ENCODE peak calls at places on chromosomes 5 and 9, in eight cellular contexts. T, R, L, F, A, J, S and X are unnamed samples.
A peak's percentile ranks its signal among the peaks of the same experiment; 100 is the strongest.

GRCh38 chr9:69326261-69326660 is 1.2 kb downstream of the ENTREP1 start:
- DNase-seq in T (no peak), R (no peak), L (peak; percentile 13), F (no peak), A (no peak), J (peak; percentile 9), S (peak; percentile 34), X (no peak)

GRCh38 chr9:136934247-136934646 is 10.3 kb downstream of the FBXW5 start:
- DNase-seq in T (no peak), R (no peak), L (no peak), F (no peak), A (no peak), J (no peak), S (no peak), X (no peak)

GRCh38 chr9:137721899-137722298 is 103.1 kb downstream of the EHMT1 start:
- DNase-seq in T (no peak), R (no peak), L (no peak), F (no peak), A (no peak), J (no peak), S (no peak), X (no peak)

GRCh38 chr9:5500441-5501235 is 9.7 kb upstream of the PDCD1LG2 start:
- DNase-seq in T (no peak), R (no peak), L (peak; percentile 30), F (no peak), A (peak; percentile 47), J (no peak), S (no peak), X (no peak)

GRCh38 chr5:82388186-82388585 is 110.0 kb upstream of the RPS23 start:
- DNase-seq in T (no peak), R (peak; percentile 43), L (no peak), F (no peak), A (no peak), J (no peak), S (no peak), X (no peak)

GRCh38 chr5:38265546-38266179 is 7.3 kb downstream of the EGFLAM start:
- DNase-seq in T (peak; percentile 82), R (peak; percentile 63), L (peak; percentile 67), F (peak; percentile 36), A (peak; percentile 86), J (peak; percentile 86), S (peak; percentile 88), X (peak; percentile 50)

GRCh38 chr9:6777218-6777902 is 19.6 kb downstream of the KDM4C start:
- DNase-seq in T (no peak), R (no peak), L (no peak), F (no peak), A (no peak), J (no peak), S (peak; percentile 90), X (no peak)

GRCh38 chr9:76158713-76159112 is 235.5 kb downstream of the RFK start:
- DNase-seq in T (no peak), R (no peak), L (no peak), F (no peak), A (no peak), J (no peak), S (no peak), X (no peak)

GRCh38 chr5:75514323-75514722 is 2.6 kb downstream of the POLK start:
- DNase-seq in T (no peak), R (no peak), L (no peak), F (no peak), A (no peak), J (no peak), S (no peak), X (no peak)

GRCh38 chr9:24245988-24246387 is 299.7 kb downstream of the IZUMO3 start:
- DNase-seq in T (peak; percentile 43), R (peak; percentile 65), L (peak; percentile 4), F (peak; percentile 26), A (peak; percentile 57), J (peak; percentile 35), S (peak; percentile 72), X (peak; percentile 32)

GRCh38 chr9:3708751-3709150 is 182.9 kb upstream of the RFX3 start:
- DNase-seq in T (no peak), R (peak; percentile 32), L (no peak), F (no peak), A (peak; percentile 75), J (no peak), S (no peak), X (no peak)

GRCh38 chr9:114898741-114899140 is 31.6 kb downstream of the TNFSF8 start:
- DNase-seq in T (no peak), R (no peak), L (no peak), F (peak; percentile 96), A (no peak), J (no peak), S (no peak), X (peak; percentile 90)

GRCh38 chr9:114121445-114122151 is 22.5 kb upstream of the KIF12 start:
- DNase-seq in T (no peak), R (no peak), L (no peak), F (no peak), A (no peak), J (no peak), S (no peak), X (no peak)

GRCh38 chr9:38018964-38019602 is 49.9 kb downstream of the SHB start:
- DNase-seq in T (peak; percentile 82), R (peak; percentile 95), L (no peak), F (no peak), A (peak; percentile 83), J (peak; percentile 78), S (no peak), X (no peak)

GRCh38 chr5:38722918-38723317 is 122.9 kb upstream of the OSMR start:
- DNase-seq in T (no peak), R (no peak), L (no peak), F (no peak), A (no peak), J (no peak), S (no peak), X (no peak)

GRCh38 chr5:61575103-61575502 is 243.0 kb downstream of the ZSWIM6 start:
- DNase-seq in T (peak; percentile 30), R (peak; percentile 69), L (peak; percentile 72), F (no peak), A (peak; percentile 16), J (peak; percentile 34), S (no peak), X (no peak)

GRCh38 chr5:31901807-31902530 is 263.0 kb downstream of the PDZD2 start:
- DNase-seq in T (no peak), R (no peak), L (no peak), F (no peak), A (no peak), J (no peak), S (no peak), X (no peak)

GRCh38 chr9:13023498-13023897 is 248.7 kb downstream of the LURAP1L start:
- DNase-seq in T (no peak), R (no peak), L (no peak), F (no peak), A (peak; percentile 89), J (no peak), S (no peak), X (no peak)

GRCh38 chr5:16727937-16728336 is 111.1 kb upstream of the RETREG1 start:
- DNase-seq in T (no peak), R (no peak), L (no peak), F (no peak), A (no peak), J (no peak), S (no peak), X (no peak)

DNA sequence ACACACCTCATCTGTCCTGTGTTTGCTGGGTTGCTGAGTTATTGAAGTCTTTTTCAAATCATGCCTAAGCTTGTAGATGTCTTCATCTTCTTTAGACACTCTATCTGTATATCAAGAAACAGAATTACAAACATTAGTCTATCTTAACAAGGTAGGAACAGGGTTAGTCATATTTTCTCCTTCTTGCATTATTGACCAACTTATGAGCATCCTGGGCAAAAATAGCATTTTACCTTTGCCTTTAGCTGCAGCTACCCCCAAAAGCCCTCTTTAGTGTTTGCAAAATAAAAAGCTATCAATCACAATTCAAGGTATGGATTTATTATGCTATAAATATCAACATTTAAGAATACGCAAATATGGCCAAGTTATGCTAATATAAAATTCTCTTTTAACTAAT is 3.4 kb downstream of the PLK2 start:
- DNase-seq in T (no peak), R (no peak), L (no peak), F (no peak), A (no peak), J (no peak), S (no peak), X (no peak)
- H3K4me2 ChIP-seq in T (peak overlapping the region; percentile 92), R (peak overlapping the region; percentile 87), L (peak overlapping the region; percentile 87), F (no peak overlapping the region), A (peak overlapping the region; percentile 91), J (no peak overlapping the region), S (no peak overlapping the region), X (no peak overlapping the region)

DNA sequence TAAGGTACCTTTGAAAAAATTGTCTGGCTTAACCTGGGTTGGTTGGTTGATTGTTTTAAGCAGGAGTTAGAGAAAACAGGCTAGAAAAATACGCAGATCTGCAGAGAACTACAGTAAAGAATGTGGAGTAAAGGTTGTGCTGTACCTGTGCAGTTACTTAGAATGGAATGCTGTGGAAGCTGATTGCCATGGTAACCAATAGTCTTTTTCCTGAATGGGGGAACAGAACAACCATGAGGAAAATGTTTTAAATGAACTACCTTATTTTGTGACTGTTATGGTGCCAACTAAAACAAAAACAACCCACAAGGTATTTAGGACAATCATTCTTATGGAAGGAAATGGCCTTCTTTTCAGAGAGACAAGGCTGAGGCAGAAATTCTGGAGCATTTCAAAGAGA is 4.8 kb upstream of the HOMER1 start:
- DNase-seq in T (peak; percentile 28), R (no peak), L (no peak), F (no peak), A (no peak), J (no peak), S (peak; percentile 64), X (no peak)
- TF ChIP-seq EZH2phosphoT487 in T (no peak), R (no peak), L (no peak), F (no peak), A (no peak), J (no peak), S (no peak), X (no peak)

GRCh38 chr9:130929571-130930022 is 9.4 kb downstream of the FIBCD1 start:
- DNase-seq in T (no peak), R (no peak), L (no peak), F (no peak), A (no peak), J (no peak), S (no peak), X (no peak)
- H3K4me2 ChIP-seq in T (no peak overlapping the region), R (no peak overlapping the region), L (no peak overlapping the region), F (no peak overlapping the region), A (no peak overlapping the region), J (no peak overlapping the region), S (no peak overlapping the region), X (no peak overlapping the region)

GRCh38 chr9:36484124-36484523 is 84.1 kb upstream of the RNF38 start:
- DNase-seq in T (no peak), R (no peak), L (no peak), F (no peak), A (no peak), J (no peak), S (no peak), X (no peak)

GRCh38 chr9:36486933-36487481 is 85.7 kb upstream of the MELK start:
- DNase-seq in T (peak; percentile 61), R (peak; percentile 60), L (peak; percentile 77), F (peak; percentile 40), A (no peak), J (peak; percentile 63), S (peak; percentile 60), X (peak; percentile 86)

GRCh38 chr9:36487482-36488321 is 85.0 kb upstream of the MELK start:
- DNase-seq in T (peak; percentile 98), R (peak; percentile 97), L (peak; percentile 96), F (peak; percentile 96), A (peak; percentile 90), J (peak; percentile 99), S (peak; percentile 94), X (peak; percentile 95)

GRCh38 chr9:36486454-36486932 is 86.2 kb upstream of the MELK start:
- DNase-seq in T (peak; percentile 39), R (peak; percentile 52), L (no peak), F (peak; percentile 10), A (no peak), J (peak; percentile 45), S (peak; percentile 24), X (no peak)

GRCh38 chr9:36485647-36486453 is 85.8 kb upstream of the RNF38 start:
- DNase-seq in T (peak; percentile 15), R (peak; percentile 64), L (peak; percentile 34), F (no peak), A (peak; percentile 14), J (peak; percentile 68), S (peak; percentile 63), X (no peak)
- TF ChIP-seq EZH2phosphoT487 in T (no peak), R (no peak), L (no peak), F (no peak), A (no peak), J (no peak), S (no peak), X (no peak)